ENCODE peak calls at places on chromosomes 2 and 18, in eight cellular contexts. A is HepG2, U is coronary artery, Y is spleen, J is A549, W is nephron progenitor cell, Q is foreskin fibroblast, V is mesothelial cell of epicardium. B is an unnamed sample.

GRCh38 chr2:101999122-101999789 is 7.5 kb downstream of the IL1R2 start:
- DNase-seq in A (peak), U (no peak), Y (no peak), J (peak), W (no peak), Q (no peak), V (no peak), B (no peak)

GRCh38 chr2:192286093-192286701 is 91.5 kb upstream of the TMEFF2 start:
- DNase-seq in A (peak), U (no peak), Y (no peak), J (no peak), W (no peak), Q (peak), V (no peak), B (peak)

GRCh38 chr2:188380280-188380679 is 88.6 kb downstream of the GULP1 start:
- DNase-seq in A (no peak), U (no peak), Y (no peak), J (no peak), W (no peak), Q (no peak), V (no peak), B (no peak)

GRCh38 chr2:188811522-188811921 is 162.7 kb upstream of the COL3A1 start:
- DNase-seq in A (no peak), U (no peak), Y (no peak), J (no peak), W (no peak), Q (peak), V (no peak), B (peak)

GRCh38 chr2:241986836-241987641 is 117.5 kb downstream of the RTP5 start:
- DNase-seq in A (no peak), U (peak), Y (peak), J (no peak), W (no peak), Q (no peak), V (no peak), B (no peak)

GRCh38 chr2:170895023-170895759 is 33.9 kb upstream of the GORASP2 start:
- DNase-seq in A (no peak), U (no peak), Y (no peak), J (no peak), W (no peak), Q (no peak), V (no peak), B (no peak)

GRCh38 chr2:169716229-169716886 is 17.3 kb upstream of the KLHL23 start:
- DNase-seq in A (no peak), U (no peak), Y (no peak), J (no peak), W (no peak), Q (peak), V (no peak), B (peak)

GRCh38 chr2:12982149-12982584 is 265.4 kb downstream of the TRIB2 start:
- DNase-seq in A (no peak), U (no peak), Y (no peak), J (no peak), W (no peak), Q (peak), V (no peak), B (peak)

GRCh38 chr2:113876503-113877387 is 13.1 kb upstream of the ACTR3 start:
- DNase-seq in A (peak), U (no peak), Y (peak), J (no peak), W (no peak), Q (no peak), V (no peak), B (no peak)

GRCh38 chr2:6949009-6949351 is 31.8 kb downstream of the RNF144A start:
- DNase-seq in A (no peak), U (peak), Y (no peak), J (no peak), W (no peak), Q (no peak), V (no peak), B (no peak)

GRCh38 chr18:58378411-58378820 is 250.5 kb downstream of the ALPK2 start:
- DNase-seq in A (no peak), U (no peak), Y (no peak), J (no peak), W (no peak), Q (no peak), V (no peak), B (no peak)

GRCh38 chr2:234032301-234032856 is 18.1 kb upstream of the SPP2 start:
- DNase-seq in A (no peak), U (no peak), Y (no peak), J (no peak), W (no peak), Q (peak), V (no peak), B (no peak)

GRCh38 chr2:43269074-43269572 is 42.7 kb upstream of the ZFP36L2 start:
- DNase-seq in A (no peak), U (peak), Y (peak), J (no peak), W (no peak), Q (peak), V (no peak), B (peak)

GRCh38 chr2:28199995-28200394 is 192.7 kb upstream of the FOSL2 start:
- DNase-seq in A (no peak), U (no peak), Y (no peak), J (no peak), W (no peak), Q (no peak), V (no peak), B (no peak)

GRCh38 chr2:188196343-188197008 is 95.2 kb upstream of the GULP1 start:
- DNase-seq in A (no peak), U (no peak), Y (no peak), J (no peak), W (no peak), Q (peak), V (no peak), B (no peak)

GRCh38 chr2:231124833-231125232 is at the start of gene HTR2B:
- DNase-seq in A (no peak), U (no peak), Y (no peak), J (no peak), W (no peak), Q (peak), V (no peak), B (no peak)

GRCh38 chr2:127694986-127695385 is 6.3 kb upstream of the SFT2D3 start:
- DNase-seq in A (no peak), U (no peak), Y (no peak), J (no peak), W (no peak), Q (no peak), V (no peak), B (no peak)

GRCh38 chr2:239238839-239239606 is 161.8 kb downstream of the HDAC4 start:
- DNase-seq in A (no peak), U (peak), Y (peak), J (no peak), W (no peak), Q (no peak), V (no peak), B (no peak)

GRCh38 chr2:237841051-237841450 is 18.4 kb upstream of the RAMP1 start:
- DNase-seq in A (no peak), U (no peak), Y (no peak), J (no peak), W (no peak), Q (no peak), V (no peak), B (no peak)

GRCh38 chr2:106614511-106615291 is 127.5 kb downstream of the CD8B2 start:
- DNase-seq in A (peak), U (no peak), Y (no peak), J (no peak), W (no peak), Q (no peak), V (no peak), B (no peak)

GRCh38 chr2:77016481-77016880 is 505.7 kb downstream of the LRRTM4 start:
- DNase-seq in A (no peak), U (no peak), Y (no peak), J (no peak), W (no peak), Q (no peak), V (no peak), B (no peak)

GRCh38 chr18:36933552-36933951 is 104.6 kb downstream of the KIAA1328 start:
- DNase-seq in A (no peak), U (no peak), Y (no peak), J (no peak), W (no peak), Q (no peak), V (no peak), B (no peak)

GRCh38 chr2:166293984-166294383 is 81.8 kb downstream of the SCN9A start:
- DNase-seq in A (no peak), U (no peak), Y (no peak), J (no peak), W (no peak), Q (peak), V (no peak), B (peak)

GRCh38 chr18:69528439-69528838 is 127.8 kb downstream of the DOK6 start:
- DNase-seq in A (no peak), U (no peak), Y (no peak), J (no peak), W (no peak), Q (no peak), V (no peak), B (no peak)

GRCh38 chr2:168691221-168691620 is 111.2 kb upstream of the NOSTRIN start:
- DNase-seq in A (no peak), U (no peak), Y (no peak), J (no peak), W (no peak), Q (no peak), V (no peak), B (no peak)

GRCh38 chr2:160028431-160029269 is 33.8 kb downstream of the PLA2R1 start:
- DNase-seq in A (no peak), U (no peak), Y (no peak), J (no peak), W (no peak), Q (peak), V (no peak), B (peak)

GRCh38 chr18:13440277-13441248 is 222.0 kb downstream of the LDLRAD4 start:
- DNase-seq in A (no peak), U (peak), Y (no peak), J (no peak), W (no peak), Q (no peak), V (no peak), B (no peak)
- TF ChIP-seq CTCF in A (peak), U (no peak), Y (no peak), J (no peak), W (no peak), Q (no peak), V (no peak), B (peak)

GRCh38 chr2:88212251-88212790 is 42.2 kb downstream of the THNSL2 start:
- DNase-seq in A (peak), U (no peak), Y (no peak), J (no peak), W (no peak), Q (peak), V (no peak), B (peak)
- TF ChIP-seq CTCF in A (peak), U (no peak), Y (no peak), J (peak), W (peak), Q (peak), V (peak), B (peak)

DNA sequence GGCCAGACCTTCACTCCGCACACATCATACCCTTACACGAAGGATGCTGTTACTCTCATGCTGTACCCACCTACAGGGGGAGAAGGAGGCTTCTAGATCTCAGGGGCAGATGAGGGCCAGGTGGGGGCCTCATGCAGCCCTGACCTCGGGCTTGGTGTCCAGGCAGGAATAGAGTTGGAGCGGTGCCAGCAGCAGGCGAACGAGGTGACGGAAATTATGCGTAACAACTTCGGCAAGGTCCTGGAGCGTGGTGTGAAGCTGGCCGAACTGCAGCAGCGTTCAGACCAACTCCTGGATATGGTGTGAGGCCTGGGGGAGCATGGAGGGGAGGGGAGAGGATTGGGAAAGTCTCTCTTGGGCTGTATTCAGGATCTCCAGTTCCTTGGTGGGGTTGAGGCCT is 4.0 kb upstream of the RNF181 start:
- DNase-seq in A (no peak), U (no peak), Y (no peak), J (no peak), W (no peak), Q (no peak), V (no peak), B (no peak)
- TF ChIP-seq CTCF in A (no peak), U (no peak), Y (no peak), J (no peak), W (no peak), Q (no peak), V (no peak), B (no peak)

GRCh38 chr2:71332413-71332866 is 858 bp downstream of the ZNF638 start:
- DNase-seq in A (no peak), U (no peak), Y (no peak), J (no peak), W (no peak), Q (no peak), V (no peak), B (no peak)

GRCh38 chr2:71333619-71334018 is 2.0 kb downstream of the ZNF638 start:
- DNase-seq in A (no peak), U (no peak), Y (no peak), J (no peak), W (no peak), Q (no peak), V (no peak), B (no peak)

GRCh38 chr2:71330585-71331330 is 824 bp upstream of the ZNF638 start:
- DNase-seq in A (peak), U (no peak), Y (no peak), J (no peak), W (no peak), Q (no peak), V (no peak), B (no peak)

GRCh38 chr2:71330155-71330554 is 1.4 kb upstream of the ZNF638 start:
- DNase-seq in A (no peak), U (no peak), Y (no peak), J (no peak), W (no peak), Q (no peak), V (no peak), B (no peak)

GRCh38 chr2:71331581-71332412 is at the start of gene ZNF638:
- DNase-seq in A (peak), U (peak), Y (peak), J (peak), W (peak), Q (peak), V (peak), B (peak)
- TF ChIP-seq CTCF in A (peak), U (peak), Y (peak), J (peak), W (peak), Q (peak), V (peak), B (peak)

GRCh38 chr2:150878347-150878746 is 383.3 kb downstream of the RBM43 start:
- DNase-seq in A (peak), U (no peak), Y (no peak), J (no peak), W (no peak), Q (peak), V (no peak), B (peak)

GRCh38 chr2:150876201-150877085 is 385.2 kb downstream of the RBM43 start:
- DNase-seq in A (no peak), U (no peak), Y (no peak), J (no peak), W (peak), Q (no peak), V (no peak), B (no peak)

DNA sequence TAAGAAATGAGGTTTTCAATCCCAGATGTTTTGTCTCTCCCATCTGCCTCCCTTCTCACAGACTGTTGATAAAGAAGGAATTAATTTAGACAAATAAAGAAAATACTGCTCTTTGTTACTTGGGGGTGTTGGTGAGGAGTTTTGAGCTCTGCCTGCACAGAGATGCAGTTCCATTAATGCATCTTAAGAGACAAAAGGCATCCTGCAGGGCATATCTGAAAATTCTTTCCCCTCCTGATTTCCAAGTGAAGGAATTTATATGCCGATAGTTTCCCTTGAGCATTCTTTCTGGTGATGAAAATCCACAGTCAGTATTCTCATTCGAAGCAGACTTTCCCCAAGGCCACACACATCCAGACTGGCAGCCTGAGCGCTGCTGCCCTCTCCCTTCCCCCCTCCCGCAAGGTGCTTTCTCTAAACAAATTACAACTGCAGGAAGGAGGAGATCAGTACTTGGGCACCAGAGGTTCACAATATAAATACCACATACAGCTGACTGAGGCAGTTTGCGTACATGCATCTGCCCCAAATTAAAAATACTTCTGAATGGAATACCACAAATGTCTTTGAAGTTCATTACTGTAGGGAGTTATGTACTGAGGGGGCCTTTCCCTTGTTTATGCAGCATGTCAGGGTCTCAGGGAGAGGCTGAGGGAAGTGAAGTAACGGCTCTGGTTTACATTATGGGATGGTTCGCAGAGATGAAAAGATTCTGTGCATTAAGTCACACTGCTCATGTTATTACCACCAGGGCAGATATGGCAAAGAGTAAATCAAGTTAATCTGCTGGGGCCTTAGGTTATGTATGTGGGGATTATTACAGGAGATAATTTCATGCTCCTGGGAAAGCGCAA is 385.7 kb upstream of the RND3 start:
- DNase-seq in A (no peak), U (no peak), Y (no peak), J (no peak), W (peak), Q (no peak), V (no peak), B (no peak)
- TF ChIP-seq CTCF in A (no peak), U (no peak), Y (no peak), J (no peak), W (no peak), Q (no peak), V (no peak), B (no peak)

GRCh38 chr2:150126839-150127238 is 360.6 kb downstream of the RND3 start:
- DNase-seq in A (no peak), U (no peak), Y (no peak), J (no peak), W (no peak), Q (no peak), V (no peak), B (no peak)

GRCh38 chr2:150126143-150126725 is 361.2 kb downstream of the RND3 start:
- DNase-seq in A (no peak), U (no peak), Y (no peak), J (no peak), W (peak), Q (no peak), V (no peak), B (peak)

GRCh38 chr2:150127271-150127990 is 360.0 kb downstream of the RND3 start:
- DNase-seq in A (no peak), U (no peak), Y (no peak), J (no peak), W (no peak), Q (no peak), V (no peak), B (no peak)

GRCh38 chr2:150129921-150130320 is 357.5 kb downstream of the RND3 start:
- DNase-seq in A (no peak), U (no peak), Y (no peak), J (no peak), W (no peak), Q (no peak), V (no peak), B (no peak)

GRCh38 chr2:150127995-150128394 is 359.5 kb downstream of the RND3 start:
- DNase-seq in A (no peak), U (no peak), Y (no peak), J (no peak), W (no peak), Q (peak), V (no peak), B (peak)
- TF ChIP-seq CTCF in A (no peak), U (no peak), Y (no peak), J (no peak), W (no peak), Q (no peak), V (no peak), B (no peak)

GRCh38 chr2:155223781-155224406 is 525.4 kb downstream of the KCNJ3 start:
- DNase-seq in A (peak), U (no peak), Y (no peak), J (peak), W (no peak), Q (no peak), V (no peak), B (no peak)
- TF ChIP-seq CTCF in A (peak), U (no peak), Y (no peak), J (peak), W (peak), Q (peak), V (peak), B (peak)

GRCh38 chr2:4053769-4054493 is 350.6 kb downstream of the DCDC2C start:
- DNase-seq in A (no peak), U (no peak), Y (no peak), J (no peak), W (no peak), Q (no peak), V (no peak), B (no peak)
- TF ChIP-seq CTCF in A (no peak), U (no peak), Y (no peak), J (peak), W (no peak), Q (no peak), V (no peak), B (peak)